ENCODE peak calls at places on chromosomes 1 and 21, in nine cellular contexts. V is hepatocyte, C is GM23248, G is PC-3, O is neural progenitor cell, J is HCT116, S is GM23338, Y is MM.1S, N is SK-N-SH. K is an unnamed sample.

GRCh38 chr1:6460349-6461236 is 5.4 kb downstream of the TNFRSF25 start:
- DNase-seq in V (no peak), C (no peak), G (no peak), O (no peak), J (no peak), S (no peak), Y (no peak), N (no peak), K (no peak)

GRCh38 chr1:27318596-27318995 is 3.4 kb upstream of the TMEM222 start:
- DNase-seq in V (no peak), C (peak), G (no peak), O (no peak), J (no peak), S (no peak), Y (no peak), N (peak), K (no peak)

GRCh38 chr21:32777269-32777668 is 5.7 kb upstream of the PAXBP1 start:
- DNase-seq in V (no peak), C (peak), G (no peak), O (no peak), J (no peak), S (no peak), Y (no peak), N (no peak), K (no peak)

GRCh38 chr1:26785611-26786436 is 1.9 kb upstream of the PIGV start:
- DNase-seq in V (no peak), C (peak), G (no peak), O (peak), J (no peak), S (peak), Y (no peak), N (no peak), K (peak)

GRCh38 chr1:41320860-41321259 is 40.4 kb upstream of the FOXO6 start:
- DNase-seq in V (no peak), C (no peak), G (no peak), O (no peak), J (no peak), S (peak), Y (no peak), N (no peak), K (no peak)

GRCh38 chr1:11842154-11843041 is 5.2 kb downstream of the NPPA start:
- DNase-seq in V (peak), C (no peak), G (no peak), O (no peak), J (no peak), S (no peak), Y (no peak), N (peak), K (peak)

GRCh38 chr1:20680269-20680668 is 19.1 kb upstream of the DDOST start:
- DNase-seq in V (no peak), C (no peak), G (no peak), O (no peak), J (no peak), S (no peak), Y (no peak), N (no peak), K (no peak)

GRCh38 chr1:30677471-30677870 is 45.9 kb downstream of the MATN1 start:
- DNase-seq in V (no peak), C (no peak), G (no peak), O (no peak), J (no peak), S (no peak), Y (no peak), N (no peak), K (no peak)

GRCh38 chr1:228734881-228735801 is at the start of gene RHOU:
- DNase-seq in V (peak), C (peak), G (peak), O (peak), J (peak), S (peak), Y (peak), N (peak), K (no peak)

GRCh38 chr1:7371926-7372325 is 399.2 kb upstream of the VAMP3 start:
- DNase-seq in V (no peak), C (no peak), G (no peak), O (no peak), J (no peak), S (no peak), Y (no peak), N (no peak), K (no peak)

GRCh38 chr1:8055973-8056372 is 29.9 kb upstream of the ERRFI1 start:
- DNase-seq in V (no peak), C (peak), G (peak), O (no peak), J (peak), S (no peak), Y (no peak), N (no peak), K (no peak)

GRCh38 chr1:43618521-43619313 is 31.2 kb upstream of the KDM4A start:
- DNase-seq in V (no peak), C (no peak), G (no peak), O (no peak), J (no peak), S (no peak), Y (no peak), N (no peak), K (no peak)

GRCh38 chr1:153390938-153391710 is at the start of gene S100A8:
- DNase-seq in V (no peak), C (no peak), G (peak), O (no peak), J (no peak), S (no peak), Y (no peak), N (no peak), K (no peak)

GRCh38 chr1:229557913-229558414 is 543 bp downstream of the ABCB10 start:
- DNase-seq in V (peak), C (peak), G (peak), O (peak), J (no peak), S (peak), Y (peak), N (peak), K (peak)

GRCh38 chr1:112926858-112927257 is 29.1 kb downstream of the SLC16A1 start:
- DNase-seq in V (no peak), C (no peak), G (no peak), O (no peak), J (no peak), S (no peak), Y (no peak), N (no peak), K (no peak)

GRCh38 chr1:90402893-90403849 is 313.9 kb downstream of the BARHL2 start:
- DNase-seq in V (peak), C (peak), G (peak), O (peak), J (peak), S (peak), Y (no peak), N (peak), K (no peak)

GRCh38 chr1:48498096-48498791 is 26.2 kb upstream of the SPATA6 start:
- DNase-seq in V (peak), C (peak), G (peak), O (peak), J (peak), S (peak), Y (peak), N (peak), K (peak)

GRCh38 chr1:227899820-227900449 is 47.8 kb downstream of the WNT9A start:
- DNase-seq in V (no peak), C (no peak), G (no peak), O (no peak), J (no peak), S (no peak), Y (no peak), N (no peak), K (no peak)

GRCh38 chr21:45542242-45542666 is at the start of gene SLC19A1:
- DNase-seq in V (peak), C (peak), G (peak), O (peak), J (no peak), S (peak), Y (peak), N (peak), K (peak)

GRCh38 chr1:81349194-81349965 is 451.4 kb upstream of the ADGRL2 start:
- DNase-seq in V (no peak), C (no peak), G (no peak), O (peak), J (no peak), S (peak), Y (no peak), N (peak), K (no peak)

GRCh38 chr1:111364690-111365089 is 62.8 kb downstream of the OVGP1 start:
- DNase-seq in V (no peak), C (no peak), G (no peak), O (peak), J (no peak), S (peak), Y (no peak), N (no peak), K (no peak)

GRCh38 chr21:46021978-46022544 is 40.5 kb downstream of the COL6A1 start:
- DNase-seq in V (peak), C (peak), G (no peak), O (no peak), J (no peak), S (no peak), Y (no peak), N (no peak), K (no peak)

GRCh38 chr1:10179751-10180150 is 30.6 kb upstream of the KIF1B start:
- DNase-seq in V (no peak), C (no peak), G (no peak), O (peak), J (no peak), S (no peak), Y (no peak), N (no peak), K (no peak)

GRCh38 chr1:205370780-205371179 is 14.1 kb upstream of the KLHDC8A start:
- DNase-seq in V (no peak), C (no peak), G (no peak), O (no peak), J (no peak), S (no peak), Y (no peak), N (no peak), K (no peak)

GRCh38 chr21:28754127-28754611 is 238.5 kb downstream of the LTN1 start:
- DNase-seq in V (peak), C (peak), G (no peak), O (no peak), J (no peak), S (no peak), Y (no peak), N (no peak), K (no peak)

GRCh38 chr1:10965621-10966226 is 46.7 kb upstream of the TARDBP start:
- DNase-seq in V (no peak), C (peak), G (no peak), O (no peak), J (no peak), S (no peak), Y (no peak), N (no peak), K (peak)

GRCh38 chr1:40032240-40032891 is 8.2 kb upstream of the CAP1 start:
- DNase-seq in V (peak), C (peak), G (peak), O (peak), J (peak), S (peak), Y (peak), N (peak), K (peak)

GRCh38 chr1:177983824-177984528 is 14.1 kb upstream of the SEC16B start:
- DNase-seq in V (peak), C (peak), G (peak), O (peak), J (no peak), S (peak), Y (no peak), N (peak), K (no peak)

GRCh38 chr1:183841950-183842816 is 37.3 kb downstream of the RGL1 start:
- DNase-seq in V (peak), C (peak), G (peak), O (no peak), J (no peak), S (no peak), Y (peak), N (peak), K (no peak)

GRCh38 chr1:150194381-150195031 is 41.4 kb downstream of the ANP32E start:
- DNase-seq in V (peak), C (peak), G (no peak), O (no peak), J (no peak), S (no peak), Y (no peak), N (no peak), K (no peak)

GRCh38 chr1:193111641-193112090 is 6.5 kb upstream of the GLRX2 start:
- DNase-seq in V (peak), C (peak), G (peak), O (peak), J (peak), S (peak), Y (peak), N (no peak), K (no peak)

GRCh38 chr1:93672069-93672468 is 9.6 kb downstream of the BCAR3 start:
- DNase-seq in V (peak), C (peak), G (peak), O (no peak), J (no peak), S (no peak), Y (no peak), N (no peak), K (no peak)

GRCh38 chr1:66237722-66238479 is 296.1 kb upstream of the SGIP1 start:
- DNase-seq in V (no peak), C (peak), G (no peak), O (no peak), J (no peak), S (no peak), Y (no peak), N (no peak), K (no peak)
- H2AFZ ChIP-seq in V (no peak), C (peak), G (no peak), O (no peak), J (no peak), S (no peak), Y (no peak), N (no peak), K (no peak)

GRCh38 chr1:54173681-54174080 is 20.9 kb upstream of the CDCP2 start:
- DNase-seq in V (no peak), C (no peak), G (no peak), O (peak), J (no peak), S (no peak), Y (no peak), N (no peak), K (no peak)
- TF ChIP-seq EZH2phosphoT487 in V (no peak), C (no peak), G (no peak), O (no peak), J (no peak), S (no peak), Y (no peak), N (no peak), K (no peak)

DNA sequence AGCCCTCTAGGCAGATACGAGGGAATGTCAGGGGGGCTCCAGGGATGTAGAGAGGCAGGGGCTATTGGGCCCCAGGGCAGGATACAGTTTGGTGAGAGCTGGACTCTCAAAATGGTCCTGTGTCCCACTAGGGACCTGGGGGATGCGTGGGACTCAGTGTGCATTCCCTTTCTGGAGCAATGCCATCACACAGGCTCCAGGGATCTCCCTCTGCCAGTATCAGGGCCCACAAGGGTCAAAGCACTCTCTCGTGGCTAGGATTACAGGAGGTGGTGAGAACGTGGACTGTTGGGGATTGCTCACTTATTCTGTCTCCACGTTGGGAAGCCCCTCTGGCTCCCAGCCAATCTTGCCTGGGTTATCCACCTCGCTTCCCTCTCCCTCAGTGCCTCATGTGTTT is 25.8 kb downstream of the KIAA0319L start:
- DNase-seq in V (no peak), C (no peak), G (no peak), O (no peak), J (no peak), S (no peak), Y (no peak), N (no peak), K (no peak)
- H3K4me3 ChIP-seq in V (no peak), C (no peak), G (no peak), O (no peak), J (no peak), S (no peak), Y (no peak), N (no peak), K (no peak)

GRCh38 chr1:51422367-51423097 is 92.2 kb upstream of the TTC39A start:
- DNase-seq in V (no peak), C (no peak), G (no peak), O (no peak), J (no peak), S (peak), Y (no peak), N (no peak), K (no peak)
- H2AFZ ChIP-seq in V (no peak), C (peak), G (no peak), O (peak), J (no peak), S (no peak), Y (no peak), N (no peak), K (no peak)

GRCh38 chr21:34859976-34860653 is 189.0 kb downstream of the RUNX1 start:
- DNase-seq in V (no peak), C (peak), G (no peak), O (no peak), J (no peak), S (no peak), Y (no peak), N (no peak), K (no peak)

GRCh38 chr21:34864370-34865209 is 184.5 kb downstream of the RUNX1 start:
- DNase-seq in V (no peak), C (no peak), G (no peak), O (no peak), J (no peak), S (no peak), Y (no peak), N (no peak), K (no peak)

GRCh38 chr21:34861302-34861701 is 187.8 kb downstream of the RUNX1 start:
- DNase-seq in V (no peak), C (no peak), G (no peak), O (no peak), J (no peak), S (no peak), Y (no peak), N (no peak), K (no peak)

GRCh38 chr21:34865922-34866271 is 183.2 kb downstream of the RUNX1 start:
- DNase-seq in V (peak), C (no peak), G (peak), O (peak), J (no peak), S (peak), Y (peak), N (no peak), K (peak)

GRCh38 chr21:34862951-34863350 is 186.2 kb downstream of the RUNX1 start:
- DNase-seq in V (no peak), C (no peak), G (no peak), O (no peak), J (no peak), S (no peak), Y (no peak), N (no peak), K (no peak)
- TF ChIP-seq EZH2phosphoT487 in V (no peak), C (no peak), G (no peak), O (no peak), J (no peak), S (no peak), Y (no peak), N (no peak), K (no peak)

DNA sequence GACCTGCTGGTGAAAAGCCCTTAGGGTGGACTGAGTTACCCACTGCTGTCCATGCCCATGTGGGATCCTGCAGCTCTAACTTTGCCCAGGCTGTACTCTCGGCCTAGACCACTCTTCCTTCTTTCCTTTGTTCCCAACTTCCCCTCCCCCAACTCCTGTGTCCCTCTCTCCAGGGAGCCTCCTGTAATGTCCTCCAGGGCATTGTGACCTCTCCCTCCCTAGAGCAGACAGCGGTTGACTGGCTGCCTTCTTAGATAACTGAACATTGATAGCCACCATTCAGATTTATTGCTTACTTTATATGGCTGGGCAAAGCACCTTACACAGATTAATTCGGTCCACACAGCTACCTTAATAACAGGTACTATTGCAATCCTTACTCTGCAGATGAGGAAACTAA is 5.0 kb downstream of the RUNX1 start:
- DNase-seq in V (no peak), C (no peak), G (no peak), O (peak), J (no peak), S (no peak), Y (no peak), N (no peak), K (no peak)
- H3K4me3 ChIP-seq in V (no peak), C (no peak), G (no peak), O (no peak), J (no peak), S (no peak), Y (no peak), N (no peak), K (peak)

GRCh38 chr1:110067429-110067956 is 3.0 kb downstream of the ALX3 start:
- DNase-seq in V (no peak), C (no peak), G (no peak), O (peak), J (no peak), S (peak), Y (no peak), N (no peak), K (no peak)
- H2AFZ ChIP-seq in V (no peak), C (no peak), G (no peak), O (no peak), J (no peak), S (peak), Y (no peak), N (no peak), K (no peak)